ENCODE peak calls at places on chromosome 2, in nine cellular contexts. R is HEK293T, S is GM03348, L is EH, Z is fibroblast of gingiva, O is RPMI7951, X is H54, Q is erythroblast, J is neural crest cell. P is an unnamed sample.

GRCh38 chr2:70546376-70546775 is 7.2 kb downstream of the TGFA start:
- DNase-seq in L (no peak), Z (no peak), O (no peak), Q (no peak), J (no peak), R (no peak), X (no peak), S (no peak), P (no peak)

GRCh38 chr2:235055891-235056516 is 104.2 kb downstream of the SH3BP4 start:
- DNase-seq in S (peak; percentile 31), X (no peak), L (peak; percentile 37), J (no peak), Z (no peak), O (peak; percentile 33), R (peak; percentile 51), Q (peak; percentile 30), P (peak; percentile 59)

GRCh38 chr2:76450024-76450475 is 739.3 kb upstream of the GCFC2 start:
- DNase-seq in O (no peak), J (no peak), R (no peak), Q (no peak), L (no peak), S (no peak), Z (no peak), X (no peak), P (no peak)

GRCh38 chr2:2238726-2239269 is 92.3 kb downstream of the MYT1L start:
- DNase-seq in L (no peak), Z (no peak), Q (no peak), O (no peak), X (no peak), S (no peak), R (no peak), J (no peak), P (no peak)

GRCh38 chr2:105387225-105387624 is 11.6 kb downstream of the FHL2 start:
- DNase-seq in S (no peak), L (no peak), X (no peak), Z (no peak), J (no peak), R (no peak), Q (no peak), O (peak; percentile 52), P (no peak)

GRCh38 chr2:55056024-55056521 is 5.8 kb upstream of the RTN4 start:
- DNase-seq in X (no peak), Z (peak; percentile 78), O (peak; percentile 74), S (peak; percentile 56), L (peak; percentile 51), J (no peak), Q (peak; percentile 52), R (no peak), P (no peak)

GRCh38 chr2:128442053-128442751 is 123.5 kb upstream of the HS6ST1 start:
- DNase-seq in J (no peak), X (no peak), L (peak; percentile 16), R (no peak), Z (no peak), Q (peak; percentile 43), S (no peak), O (no peak), P (peak; percentile 27)

GRCh38 chr2:220315098-220315785 is 687.8 kb downstream of the SLC4A3 start:
- DNase-seq in R (no peak), Z (no peak), X (no peak), J (no peak), Q (no peak), S (no peak), O (peak; percentile 22), L (peak; percentile 18), P (no peak)

GRCh38 chr2:187264612-187265011 is 183.4 kb downstream of the CALCRL start:
- DNase-seq in Z (no peak), J (no peak), Q (no peak), O (no peak), S (no peak), X (no peak), L (peak; percentile 1), R (no peak), P (no peak)

GRCh38 chr2:205965707-205966106 is 120.3 kb downstream of the INO80D start:
- DNase-seq in L (no peak), Q (no peak), O (no peak), R (no peak), X (no peak), J (no peak), S (no peak), Z (no peak), P (no peak)

GRCh38 chr2:35871672-35872071 is 483.9 kb upstream of the CRIM1 start:
- DNase-seq in L (no peak), Q (no peak), Z (no peak), O (peak; percentile 42), S (peak; percentile 44), X (no peak), J (no peak), R (peak; percentile 32), P (no peak)

GRCh38 chr2:63755980-63756379 is 85.7 kb upstream of the UGP2 start:
- DNase-seq in O (peak; percentile 13), J (no peak), R (no peak), L (peak; percentile 74), Q (no peak), S (peak; percentile 42), Z (peak; percentile 36), X (no peak), P (no peak)

GRCh38 chr2:2667690-2668089 is 336.6 kb upstream of the MYT1L start:
- DNase-seq in J (no peak), S (no peak), R (no peak), Z (no peak), X (no peak), O (no peak), L (no peak), Q (no peak), P (no peak)

GRCh38 chr2:24623535-24623934 is 132.5 kb downstream of the NCOA1 start:
- DNase-seq in J (no peak), X (no peak), Q (no peak), O (no peak), S (no peak), Z (no peak), R (no peak), L (no peak), P (no peak)

GRCh38 chr2:73426161-73426560 is 40.5 kb downstream of the ALMS1 start:
- DNase-seq in J (no peak), R (no peak), O (no peak), Q (no peak), X (no peak), S (no peak), L (no peak), Z (no peak), P (no peak)

GRCh38 chr2:109644571-109645275 is 30.6 kb downstream of the SOWAHC start:
- DNase-seq in J (peak; percentile 22), R (no peak), S (peak; percentile 39), Q (no peak), X (no peak), L (no peak), Z (no peak), O (peak; percentile 64), P (peak; percentile 45)

GRCh38 chr2:43609304-43609883 is 13.6 kb upstream of the THADA start:
- DNase-seq in L (peak; percentile 61), O (peak; percentile 54), J (peak; percentile 33), X (no peak), R (peak; percentile 60), Z (peak; percentile 29), Q (peak; percentile 74), S (peak; percentile 66), P (peak; percentile 43)

GRCh38 chr2:19971691-19972090 is 18.2 kb downstream of the WDR35 start:
- DNase-seq in Z (no peak), L (no peak), J (no peak), R (no peak), Q (no peak), X (no peak), O (no peak), S (no peak), P (no peak)

GRCh38 chr2:33363599-33364300 is 112.7 kb upstream of the RASGRP3 start:
- DNase-seq in J (no peak), L (peak; percentile 86), R (no peak), O (peak; percentile 78), X (peak; percentile 11), Q (no peak), S (peak; percentile 29), Z (peak; percentile 61), P (no peak)

GRCh38 chr2:216408426-216409315 is 3.6 kb upstream of the SMARCAL1 start:
- DNase-seq in X (no peak), L (no peak), Q (peak; percentile 4), S (no peak), R (no peak), O (no peak), Z (no peak), J (no peak), P (peak; percentile 45)

GRCh38 chr2:235018838-235019237 is 67.0 kb downstream of the SH3BP4 start:
- DNase-seq in R (no peak), Z (no peak), J (no peak), S (no peak), O (no peak), L (no peak), X (no peak), Q (no peak), P (no peak)

GRCh38 chr2:241931976-241932894 is 62.7 kb downstream of the RTP5 start:
- DNase-seq in R (no peak), O (no peak), J (no peak), X (no peak), Q (no peak), Z (no peak), L (no peak), S (no peak), P (peak; percentile 26)